ENCODE peak calls at places on chromosomes 5 and 9, in six cellular contexts. P is K562, N is H1, Z is GM12878, F is SK-N-SH, C is HepG2. J is an unnamed sample.

GRCh38 chr5:150468206-150468605 is 18.7 kb upstream of the RPS14 start:
- DNase-seq in Z (no peak), F (no peak), C (no peak), P (no peak), N (no peak), J (no peak)

GRCh38 chr9:107282268-107282667 is 811 bp upstream of the RAD23B start:
- DNase-seq in N (no peak), P (peak), F (peak), Z (no peak), C (no peak), J (no peak)

GRCh38 chr9:137085918-137086530 is 761 bp upstream of the MAN1B1 start:
- DNase-seq in N (no peak), C (no peak), Z (no peak), F (peak), P (peak), J (peak)

GRCh38 chr5:133773247-133774202 is 161.2 kb upstream of the FSTL4 start:
- DNase-seq in C (no peak), N (no peak), Z (no peak), P (no peak), F (no peak), J (no peak)

GRCh38 chr5:133926960-133927615 is 41.3 kb downstream of the C5orf15 start:
- DNase-seq in F (peak), Z (no peak), N (no peak), C (no peak), P (no peak), J (no peak)

GRCh38 chr5:108818613-108819272 is 71.0 kb downstream of the FER start:
- DNase-seq in F (no peak), P (no peak), C (no peak), N (no peak), Z (peak), J (no peak)

GRCh38 chr5:43694027-43694426 is 91.0 kb downstream of the NNT start:
- DNase-seq in P (no peak), F (no peak), N (no peak), Z (no peak), C (no peak), J (no peak)

GRCh38 chr9:113563856-113564514 is 100.5 kb downstream of the RGS3 start:
- DNase-seq in N (no peak), C (no peak), P (no peak), Z (no peak), F (no peak), J (no peak)

GRCh38 chr9:93562157-93562556 is 14.2 kb upstream of the PHF2 start:
- DNase-seq in Z (no peak), P (no peak), N (no peak), F (no peak), C (no peak), J (no peak)

GRCh38 chr5:178126556-178126955 is 4.3 kb upstream of the RMND5B start:
- DNase-seq in C (no peak), P (peak), N (no peak), Z (no peak), F (no peak), J (no peak)

GRCh38 chr5:166845044-166845443 is 1446.4 kb upstream of the WWC1 start:
- DNase-seq in P (peak), F (no peak), N (no peak), Z (no peak), C (no peak), J (no peak)

GRCh38 chr5:135584918-135585317 is 6.1 kb upstream of the CXCL14 start:
- DNase-seq in C (no peak), P (no peak), F (no peak), N (no peak), Z (no peak), J (no peak)

GRCh38 chr5:168270446-168270845 is 21.0 kb upstream of the WWC1 start:
- DNase-seq in C (no peak), N (no peak), Z (no peak), P (no peak), F (no peak), J (no peak)

GRCh38 chr5:168273056-168273980 is 18.1 kb upstream of the WWC1 start:
- DNase-seq in Z (no peak), P (no peak), C (no peak), F (peak), N (no peak), J (no peak)

GRCh38 chr5:168269950-168270349 is 21.5 kb upstream of the WWC1 start:
- DNase-seq in C (no peak), Z (no peak), F (peak), P (peak), N (no peak), J (no peak)

GRCh38 chr5:168266016-168266415 is 25.4 kb upstream of the WWC1 start:
- DNase-seq in F (no peak), Z (no peak), N (no peak), C (no peak), P (no peak), J (no peak)

DNA sequence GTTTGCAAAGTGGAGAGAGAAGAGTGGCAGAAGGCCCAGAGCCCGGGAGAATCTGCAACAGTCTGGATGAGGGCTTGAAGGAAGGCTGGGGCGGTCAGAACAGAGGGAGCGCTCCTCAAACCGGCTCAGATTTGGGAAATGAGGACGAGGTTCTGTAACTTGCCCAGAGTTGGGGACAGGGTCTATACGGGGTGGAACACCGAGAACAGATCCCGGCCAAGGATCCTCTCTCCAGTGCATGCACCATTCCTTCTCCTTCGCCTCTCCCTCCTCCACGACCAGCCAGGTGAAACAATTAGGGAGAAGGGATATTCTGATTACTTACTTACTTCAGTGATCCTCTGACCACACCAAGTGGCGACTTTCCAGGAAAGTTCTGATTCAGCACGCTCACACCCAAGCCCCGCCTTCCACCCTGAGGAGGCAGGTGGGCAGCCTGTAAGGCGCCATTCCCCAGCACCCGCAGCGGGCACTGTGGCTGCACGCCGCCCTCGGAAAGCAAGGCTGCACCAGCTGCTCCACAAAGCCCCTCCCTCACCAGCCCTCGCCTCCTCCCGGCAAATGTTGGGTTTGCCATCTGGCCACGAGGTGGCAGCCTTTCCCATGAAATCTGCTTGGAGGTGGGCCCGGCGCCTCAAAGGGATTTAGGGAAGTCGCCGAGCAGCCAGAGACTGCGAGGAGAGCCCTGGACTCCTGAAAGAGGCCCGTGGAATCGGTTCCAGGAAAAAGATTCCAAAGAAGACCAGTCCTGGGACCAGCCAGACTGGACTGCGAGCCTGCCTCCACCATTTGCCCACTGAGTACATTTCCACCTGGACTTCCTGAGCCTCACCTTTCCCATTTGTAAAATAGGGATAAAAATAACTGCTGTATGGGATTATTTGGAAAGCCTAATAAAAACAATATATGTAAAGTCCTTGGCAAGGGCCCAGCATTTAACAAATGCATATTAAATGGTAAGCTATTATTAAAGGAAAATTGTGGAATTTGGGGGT is 22.2 kb upstream of the WWC1 start:
- DNase-seq in Z (no peak), P (peak), C (peak), F (peak), N (peak), J (peak)
- H3K27ac ChIP-seq in Z (no peak), P (no peak), C (no peak), F (peak), N (no peak), J (no peak)

DNA sequence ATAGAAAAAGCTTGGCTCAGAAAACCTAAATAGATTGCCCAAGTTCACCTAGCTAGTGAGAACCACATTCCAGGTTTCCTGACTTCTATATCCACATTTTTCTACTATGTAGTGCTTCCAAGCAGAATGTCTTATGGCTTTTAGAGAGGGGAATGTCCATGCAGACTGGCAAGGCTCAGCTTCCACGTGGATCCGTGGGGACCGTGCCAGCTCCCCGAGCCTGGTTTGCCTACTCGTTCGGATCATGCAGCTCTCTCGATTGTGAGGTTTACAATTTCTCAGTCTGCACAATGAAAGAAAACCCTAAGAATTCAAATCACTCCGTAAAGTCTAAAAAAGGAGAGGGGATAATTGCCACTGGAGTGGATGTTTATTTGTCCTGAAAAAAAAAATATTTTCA is 256.5 kb upstream of the NR4A3 start:
- DNase-seq in N (no peak), Z (no peak), F (no peak), P (no peak), C (no peak), J (no peak)
- TF ChIP-seq GABPA in N (no peak), Z (no peak), F (no peak), P (no peak), C (no peak), J (no peak)

GRCh38 chr5:137733922-137734695 is 1.8 kb downstream of the KLHL3 start:
- DNase-seq in F (no peak), Z (no peak), N (no peak), P (no peak), C (no peak), J (no peak)
- TF ChIP-seq POLR2AphosphoS5 in F (no peak), Z (no peak), N (no peak), P (no peak), C (no peak), J (no peak)

GRCh38 chr5:40689442-40689841 is 9.7 kb downstream of the PTGER4 start:
- DNase-seq in F (no peak), P (peak), N (no peak), C (peak), Z (peak), J (no peak)
- H3K27ac ChIP-seq in F (no peak), P (no peak), N (no peak), C (no peak), Z (no peak), J (no peak)

GRCh38 chr5:80368666-80369270 is 39.1 kb upstream of the ZFYVE16 start:
- DNase-seq in C (no peak), N (no peak), P (no peak), F (no peak), Z (no peak), J (no peak)
- TF ChIP-seq GABPA in C (no peak), N (no peak), P (no peak), F (no peak), Z (no peak), J (no peak)

DNA sequence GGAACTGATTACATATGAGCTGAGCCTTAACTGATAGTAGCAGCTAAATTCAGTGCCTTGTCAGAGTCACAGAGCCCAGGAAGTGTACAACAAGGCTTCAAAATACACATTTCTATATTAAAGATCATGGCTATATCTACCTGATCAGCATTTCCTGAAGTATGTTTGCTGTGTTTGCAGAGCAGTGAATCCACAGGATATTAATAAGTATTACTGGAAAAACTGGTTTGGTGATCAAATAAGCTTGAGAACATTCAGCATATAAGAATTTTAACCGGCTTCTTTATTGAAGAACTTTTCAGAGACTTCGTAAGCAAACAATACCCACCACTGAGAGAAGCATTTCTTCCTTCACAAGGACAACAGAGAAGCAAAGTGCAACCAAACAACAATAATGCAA is 227.0 kb downstream of the ELAVL2 start:
- DNase-seq in P (no peak), Z (no peak), C (no peak), N (no peak), F (no peak), J (no peak)
- TF ChIP-seq POLR2AphosphoS5 in P (no peak), Z (no peak), C (no peak), N (no peak), F (no peak), J (no peak)

DNA sequence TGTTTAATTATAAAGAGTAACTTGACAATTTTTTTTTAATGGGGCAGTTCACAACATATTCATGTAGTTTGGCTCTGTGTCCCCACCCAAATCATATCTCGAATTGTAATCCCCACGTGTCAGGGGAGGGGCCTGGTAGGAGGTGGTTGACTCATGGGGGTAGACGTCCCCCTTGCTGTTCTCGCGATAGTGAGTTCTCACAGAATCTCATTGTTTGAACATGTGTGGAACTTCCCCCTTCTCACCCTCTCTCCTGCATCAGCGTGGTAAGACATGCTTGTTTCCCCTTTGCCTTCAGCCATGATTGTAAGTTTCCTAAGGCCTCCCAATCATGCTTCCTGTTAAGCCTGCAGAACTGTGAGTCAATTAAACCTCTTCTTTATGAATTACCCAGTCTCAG is 40.7 kb downstream of the FBXW11 start:
- DNase-seq in P (peak), N (no peak), C (no peak), F (no peak), Z (no peak), J (peak)
- H3K27ac ChIP-seq in P (no peak), N (no peak), C (no peak), F (no peak), Z (peak), J (peak)

J was measured in HL-60.